ENCODE peak calls at places on chromosome 15, in four cellular contexts. R, V, L and H are unnamed samples.

GRCh38 chr15:31501074-31501473 is 174.4 kb downstream of the KLF13 start:
- DNase-seq in R (no peak), L (no peak), V (no peak), H (no peak)

GRCh38 chr15:44340410-44340809 is 51.9 kb downstream of the GOLM2 start:
- DNase-seq in V (no peak), L (no peak), R (no peak), H (no peak)

GRCh38 chr15:35936284-35936683 is 390.3 kb upstream of the DPH6 start:
- DNase-seq in L (no peak), V (no peak), R (no peak), H (no peak)

GRCh38 chr15:73965730-73966103 is 26.4 kb downstream of the STOML1 start:
- DNase-seq in R (no peak), V (no peak), L (no peak), H (no peak)

GRCh38 chr15:74798388-74799254 is 14.0 kb upstream of the LMAN1L start:
- DNase-seq in R (no peak), L (no peak), V (no peak), H (no peak)

GRCh38 chr15:60339236-60339635 is 58.5 kb downstream of the ANXA2 start:
- DNase-seq in R (no peak), V (no peak), L (no peak), H (no peak)

GRCh38 chr15:79977431-79977940 is 6.5 kb upstream of the BCL2A1 start:
- DNase-seq in R (no peak), L (no peak), V (peak), H (no peak)

GRCh38 chr15:27865323-27865922 is 233.7 kb downstream of the OCA2 start:
- DNase-seq in R (no peak), L (no peak), V (no peak), H (no peak)

GRCh38 chr15:23695282-23695681 is 8.2 kb upstream of the NDN start:
- DNase-seq in L (no peak), R (no peak), V (no peak), H (no peak)

GRCh38 chr15:35444557-35445204 is 101.3 kb downstream of the DPH6 start:
- DNase-seq in V (peak), L (peak), R (peak), H (peak)

GRCh38 chr15:31136016-31136415 is 34.5 kb upstream of the TRPM1 start:
- DNase-seq in L (peak), R (peak), V (no peak), H (no peak)

GRCh38 chr15:29456255-29456654 is 186.6 kb upstream of the NSMCE3 start:
- DNase-seq in V (no peak), R (no peak), L (no peak), H (no peak)

GRCh38 chr15:27486036-27486435 is 515.1 kb downstream of the GABRG3 start:
- DNase-seq in L (no peak), V (no peak), R (no peak), H (no peak)

GRCh38 chr15:69731581-69731980 is 279.0 kb downstream of the RPLP1 start:
- DNase-seq in V (no peak), R (no peak), L (no peak), H (no peak)

GRCh38 chr15:62769604-62770003 is 272.9 kb upstream of the TPM1 start:
- DNase-seq in R (no peak), L (no peak), V (no peak), H (no peak)

GRCh38 chr15:36365963-36366362 is 213.5 kb upstream of the CDIN1 start:
- DNase-seq in L (no peak), V (no peak), R (no peak), H (no peak)

GRCh38 chr15:22806156-22806555 is 19.7 kb downstream of the NIPA1 start:
- DNase-seq in L (no peak), R (no peak), V (no peak), H (no peak)

GRCh38 chr15:83559310-83559966 is 94.5 kb upstream of the ADAMTSL3 start:
- DNase-seq in R (peak), L (peak), V (peak), H (peak)

GRCh38 chr15:59594493-59594942 is 17.1 kb upstream of the GCNT3 start:
- DNase-seq in L (peak), V (no peak), R (peak), H (no peak)

GRCh38 chr15:90347666-90348065 is 4.4 kb upstream of the ZNF774 start:
- DNase-seq in L (no peak), R (no peak), V (no peak), H (no peak)

GRCh38 chr15:23003736-23004135 is 23.6 kb upstream of the CYFIP1 start:
- DNase-seq in L (no peak), V (no peak), R (no peak), H (no peak)

GRCh38 chr15:88982304-88982945 is 69.2 kb upstream of the MFGE8 start:
- DNase-seq in L (no peak), V (peak), R (peak), H (peak)

GRCh38 chr15:74529911-74530310 is 11.1 kb upstream of the ARID3B start:
- DNase-seq in R (no peak), L (no peak), V (no peak), H (no peak)

GRCh38 chr15:82306791-82307713 is 42.2 kb downstream of the GOLGA6L10 start:
- DNase-seq in L (no peak), V (no peak), R (no peak), H (no peak)

GRCh38 chr15:59570364-59570763 is 41.2 kb upstream of the GCNT3 start:
- DNase-seq in L (no peak), R (peak), V (no peak), H (no peak)

GRCh38 chr15:101604124-101604874 is 47.9 kb downstream of the TM2D3 start:
- DNase-seq in L (no peak), V (no peak), R (no peak), H (no peak)

GRCh38 chr15:59420108-59420507 is 17.9 kb upstream of the FAM81A start:
- DNase-seq in V (no peak), L (no peak), R (no peak), H (no peak)

GRCh38 chr15:74443100-74443909 is 9.5 kb upstream of the SEMA7A start:
- DNase-seq in V (no peak), L (peak), R (no peak), H (no peak)

GRCh38 chr15:100704281-100705055 is 102.1 kb downstream of the ASB7 start:
- DNase-seq in R (no peak), L (no peak), V (no peak), H (no peak)

GRCh38 chr15:73599934-73600333 is 33.3 kb downstream of the NPTN start:
- DNase-seq in V (no peak), L (no peak), R (peak), H (no peak)

GRCh38 chr15:39598958-39599845 is 18.3 kb downstream of the THBS1 start:
- DNase-seq in L (no peak), V (no peak), R (no peak), H (no peak)
- TF ChIP-seq PBX3 in L (no peak), V (no peak), R (no peak), H (no peak)

DNA sequence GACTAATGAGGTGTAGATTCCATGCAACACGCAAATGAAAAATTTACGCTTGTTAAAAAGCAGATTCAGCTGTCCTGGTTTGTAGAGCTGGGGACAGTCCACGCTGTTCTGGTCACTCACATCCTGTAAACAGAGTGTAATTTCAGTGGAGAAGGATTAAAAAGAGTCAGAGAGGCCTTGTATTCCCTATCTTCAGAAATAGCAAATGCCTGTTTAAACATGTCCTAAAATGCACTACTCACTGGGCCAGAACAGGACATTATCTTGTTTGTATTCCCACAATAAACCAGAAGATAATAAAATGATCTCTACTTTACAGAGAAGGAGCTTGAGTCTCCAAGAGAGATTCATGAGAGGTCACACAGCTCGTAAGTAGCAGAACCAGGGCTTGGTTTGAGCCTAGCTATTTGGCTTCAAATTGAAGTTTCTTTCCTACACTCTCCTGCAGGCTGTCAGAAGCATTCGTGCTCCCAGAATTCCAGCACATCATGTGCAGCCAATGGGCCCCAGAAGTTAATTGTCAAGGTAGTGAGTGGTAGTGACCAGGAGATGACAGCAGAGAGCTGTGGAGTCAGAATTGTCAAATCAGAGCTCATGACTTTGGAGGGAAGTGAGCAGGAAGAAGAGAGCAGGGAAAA is 242.5 kb downstream of the ATP8B4 start:
- DNase-seq in R (peak), V (no peak), L (no peak), H (no peak)
- TF ChIP-seq PBX3 in R (no peak), V (no peak), L (no peak), H (no peak)

GRCh38 chr15:25830844-25831443 is 32.2 kb downstream of the ATP10A start:
- DNase-seq in V (no peak), L (no peak), R (peak), H (no peak)
- TF ChIP-seq PBX3 in V (no peak), L (no peak), R (no peak), H (no peak)

GRCh38 chr15:68187559-68187958 is 17.6 kb downstream of the CALML4 start:
- DNase-seq in L (no peak), R (no peak), V (no peak), H (peak)
- TF ChIP-seq PBX3 in L (no peak), R (no peak), V (no peak), H (peak)

GRCh38 chr15:99704444-99704838 is 28.8 kb downstream of the LYSMD4 start:
- DNase-seq in R (peak), V (peak), L (peak), H (peak)
- TF ChIP-seq PBX3 in R (no peak), V (no peak), L (no peak), H (no peak)

DNA sequence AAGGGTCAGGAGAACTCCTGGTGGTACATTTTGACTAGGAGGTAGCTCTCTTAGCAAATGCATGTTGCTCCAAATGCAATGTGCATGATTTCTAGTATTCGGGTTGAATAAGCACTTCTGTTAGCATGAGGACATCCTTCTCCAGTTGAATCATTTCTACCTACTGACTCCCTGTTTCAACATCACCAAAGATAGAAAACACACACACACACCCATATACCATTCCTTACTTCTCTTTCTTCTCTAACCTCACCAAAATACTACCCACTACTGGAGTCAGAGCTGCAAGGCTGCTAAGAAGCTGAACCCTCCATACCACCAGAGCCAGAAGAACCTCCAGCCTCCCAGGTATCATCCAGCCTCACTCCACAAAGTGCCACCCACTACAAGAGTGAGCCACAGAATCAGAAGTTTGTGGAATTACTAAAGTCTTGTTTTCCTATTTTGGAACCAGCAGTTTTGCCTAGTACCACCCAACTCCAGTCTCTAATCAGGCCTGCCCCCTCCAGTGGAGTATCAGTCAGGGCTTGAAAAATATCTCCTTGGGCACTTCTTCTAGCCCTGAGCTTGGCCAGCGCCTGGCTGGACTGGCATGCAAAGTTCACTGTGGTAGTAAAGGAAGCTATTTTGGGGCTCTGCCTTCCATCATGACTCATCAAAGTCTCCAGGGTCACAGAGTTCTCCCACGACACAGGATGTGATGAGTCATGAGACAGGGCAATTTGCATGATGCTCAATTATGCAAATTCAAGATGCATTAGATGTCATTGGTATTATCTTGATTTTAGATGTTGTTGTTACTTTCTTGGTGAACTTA is 110.2 kb downstream of the CYP19A1 start:
- DNase-seq in L (peak), V (peak), R (peak), H (no peak)
- TF ChIP-seq PBX3 in L (no peak), V (no peak), R (no peak), H (no peak)

GRCh38 chr15:99477745-99478525 is 87.8 kb upstream of the MEF2A start:
- DNase-seq in R (no peak), L (no peak), V (no peak), H (no peak)

GRCh38 chr15:99482993-99483392 is 82.8 kb upstream of the MEF2A start:
- DNase-seq in R (peak), V (no peak), L (no peak), H (no peak)

GRCh38 chr15:99481406-99481805 is 84.4 kb upstream of the MEF2A start:
- DNase-seq in V (no peak), R (no peak), L (no peak), H (no peak)

GRCh38 chr15:99481831-99482230 is 84.0 kb upstream of the MEF2A start:
- DNase-seq in L (no peak), R (no peak), V (no peak), H (no peak)

DNA sequence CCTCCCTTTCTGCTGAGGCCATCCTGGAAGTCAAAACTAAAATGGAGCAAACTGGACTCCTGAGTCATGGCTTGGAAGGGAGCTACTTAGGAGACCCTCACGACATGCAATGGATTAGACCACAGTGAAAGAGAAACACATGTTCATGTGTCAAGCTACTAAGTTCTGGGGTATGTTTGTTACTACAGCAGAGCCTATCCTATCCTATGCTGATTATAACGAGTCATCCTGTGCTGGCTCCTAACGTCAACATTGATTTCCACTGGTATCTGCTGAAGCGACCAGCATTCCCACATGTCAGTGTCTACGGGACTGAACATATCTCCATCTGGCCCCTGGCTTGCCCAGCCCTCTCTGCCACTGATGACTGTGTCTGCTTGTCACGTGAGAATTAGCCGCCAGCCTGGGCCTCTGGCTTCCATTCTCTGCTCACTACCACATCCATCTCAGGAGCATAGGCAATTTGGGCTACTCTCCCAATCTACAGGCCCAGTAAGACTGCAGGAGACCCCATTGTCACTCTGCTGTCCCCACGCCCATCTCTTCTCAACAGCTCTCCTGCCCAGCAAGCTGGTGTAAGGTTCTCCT is 85.5 kb upstream of the MEF2A start:
- DNase-seq in L (no peak), R (no peak), V (no peak), H (no peak)
- TF ChIP-seq PBX3 in L (no peak), R (no peak), V (no peak), H (no peak)

GRCh38 chr15:78049691-78050440 is 27.6 kb downstream of the TBC1D2B start:
- DNase-seq in V (peak), R (no peak), L (no peak), H (no peak)

GRCh38 chr15:78050441-78050809 is 27.1 kb downstream of the TBC1D2B start:
- DNase-seq in V (no peak), L (no peak), R (no peak), H (no peak)

GRCh38 chr15:78052545-78052944 is 25.0 kb downstream of the TBC1D2B start:
- DNase-seq in R (no peak), V (no peak), L (no peak), H (no peak)

GRCh38 chr15:78050851-78051250 is 26.7 kb downstream of the TBC1D2B start:
- DNase-seq in L (no peak), R (no peak), V (no peak), H (no peak)

DNA sequence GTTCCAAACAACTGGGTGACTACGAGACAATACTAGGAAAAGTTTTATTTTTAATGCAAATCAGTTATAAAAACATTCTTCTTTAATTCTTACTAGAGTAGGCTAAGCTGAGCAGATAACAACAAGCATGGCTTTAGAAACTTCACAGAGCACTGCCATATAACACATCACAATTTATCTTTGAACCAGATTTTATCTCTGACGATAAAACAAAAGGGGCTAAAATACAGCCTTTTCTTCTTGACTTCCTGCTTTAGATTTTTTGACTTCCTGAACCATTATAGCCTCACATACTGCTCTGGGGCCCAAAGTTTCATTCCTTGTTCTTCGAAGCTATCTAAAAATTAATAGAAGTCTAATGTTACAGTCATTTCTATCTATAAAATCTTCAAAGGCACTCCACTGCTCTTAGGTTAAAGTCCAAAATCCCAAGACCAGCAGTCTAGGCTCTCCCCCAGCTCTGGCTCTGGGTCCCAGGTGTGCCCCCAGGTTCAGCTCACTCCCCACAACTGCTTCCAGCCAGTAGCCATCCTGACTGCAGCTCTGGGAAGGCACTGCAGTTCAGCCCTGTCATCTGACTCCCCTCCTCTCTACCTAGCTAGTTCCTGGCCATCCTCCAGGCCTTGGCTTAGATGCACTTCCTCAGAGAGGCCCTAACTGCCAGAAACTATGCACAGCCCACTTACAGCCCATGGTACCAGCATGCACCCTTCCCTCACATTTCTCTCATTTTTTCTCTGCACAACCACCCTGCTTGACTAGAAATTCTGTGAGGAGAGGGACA is 25.7 kb downstream of the TBC1D2B start:
- DNase-seq in L (no peak), R (no peak), V (no peak), H (no peak)
- TF ChIP-seq PBX3 in L (no peak), R (no peak), V (no peak), H (no peak)

GRCh38 chr15:92053727-92054316 is 200.3 kb downstream of the SLCO3A1 start:
- DNase-seq in R (no peak), L (no peak), V (no peak), H (no peak)
- TF ChIP-seq PBX3 in R (no peak), L (no peak), V (no peak), H (no peak)